ENCODE peak calls at places on chromosomes 16 and 17, in seven cellular contexts. B is neural progenitor cell; F is dorsolateral prefrontal cortex; M is colonic mucosa; N is germinal center; K is stimulated activated CD4-positive, alpha-beta T cell treated with anti-CD3 and anti-CD28 coated beads, TNF-alpha, amount 100 ng/mL, for 48 hours; G is stimulated activated naive CD8-positive, alpha-beta T cell treated with anti-CD3 and anti-CD28 coated beads, Interleukin-15, Interleukin-2, amounts not matched to agents 100 U/mL and 50 U/mL, for 24 hours. P is an unnamed sample.
A peak's percentile ranks its signal among the peaks of the same experiment; 100 is the strongest.

GRCh38 chr16:50403491-50403890 is 34.7 kb upstream of the BRD7 start:
- DNase-seq in B (no peak), F (no peak), M (no peak), N (no peak), K (no peak), G (no peak), P (no peak)

GRCh38 chr16:55567382-55567781 is 898 bp downstream of the CAPNS2 start:
- DNase-seq in B (no peak), F (no peak), M (no peak), N (no peak), K (no peak), G (no peak), P (no peak)

GRCh38 chr16:86334062-86334461 is 176.3 kb upstream of the FOXF1 start:
- DNase-seq in B (no peak), F (no peak), M (no peak), N (no peak), K (no peak), G (no peak), P (no peak)

GRCh38 chr17:9890124-9890523 is 14.9 kb downstream of the RCVRN start:
- DNase-seq in B (peak; percentile 75), F (no peak), M (no peak), N (peak; percentile 66), K (no peak), G (peak; percentile 23), P (no peak)

GRCh38 chr17:79985361-79985760 is 50.3 kb downstream of the TBC1D16 start:
- DNase-seq in B (no peak), F (no peak), M (no peak), N (no peak), K (no peak), G (no peak), P (no peak)

GRCh38 chr16:78571434-78571833 is 472.0 kb downstream of the WWOX start:
- DNase-seq in B (no peak), F (no peak), M (no peak), N (no peak), K (no peak), G (no peak), P (no peak)

GRCh38 chr17:72735089-72735488 is 357.4 kb downstream of the SLC39A11 start:
- DNase-seq in B (no peak), F (no peak), M (no peak), N (no peak), K (no peak), G (no peak), P (no peak)

GRCh38 chr17:3993493-3994220 is 29.4 kb upstream of the ATP2A3 start:
- DNase-seq in B (no peak), F (no peak), M (no peak), N (no peak), K (no peak), G (no peak), P (peak; percentile 3)

GRCh38 chr17:59366773-59367656 is 35.6 kb downstream of the YPEL2 start:
- DNase-seq in B (no peak), F (no peak), M (peak; percentile 88), N (no peak), K (no peak), G (no peak), P (peak; percentile 74)

GRCh38 chr16:57741660-57742191 is 6.2 kb downstream of the KATNB1 start:
- DNase-seq in B (no peak), F (no peak), M (no peak), N (no peak), K (no peak), G (no peak), P (no peak)

GRCh38 chr16:51152691-51153261 is 1.7 kb upstream of the SALL1 start:
- DNase-seq in B (no peak), F (no peak), M (no peak), N (no peak), K (no peak), G (no peak), P (peak; percentile 68)

GRCh38 chr17:48610282-48611211 is at the start of gene HOXB7:
- DNase-seq in B (no peak), F (no peak), M (peak; percentile 91), N (peak; percentile 85), K (peak; percentile 75), G (peak; percentile 85), P (peak; percentile 29)

GRCh38 chr17:17015221-17015620 is 27.0 kb upstream of the MPRIP start:
- DNase-seq in B (no peak), F (no peak), M (no peak), N (no peak), K (no peak), G (no peak), P (no peak)

P was measured in upper lobe of left lung.